ENCODE peak calls at places on chromosome 9, in nine cellular contexts. A, P, E, J, G, N, H, V and L are unnamed samples.

GRCh38 chr9:89281106-89281505 is 29.9 kb upstream of the CKS2 start:
- DNase-seq in A (no peak), P (no peak), E (no peak), J (no peak), G (no peak), N (no peak), H (no peak), V (no peak), L (no peak)

GRCh38 chr9:127445851-127446719 is 5.1 kb downstream of the RPL12 start:
- DNase-seq in A (no peak), P (no peak), E (no peak), J (peak), G (no peak), N (no peak), H (no peak), V (no peak), L (no peak)

GRCh38 chr9:135070964-135071735 is 16.3 kb upstream of the OLFM1 start:
- DNase-seq in A (no peak), P (no peak), E (no peak), J (no peak), G (no peak), N (no peak), H (no peak), V (no peak), L (peak)

GRCh38 chr9:15423328-15423985 is 781 bp downstream of the SNAPC3 start:
- DNase-seq in A (no peak), P (no peak), E (no peak), J (no peak), G (no peak), N (peak), H (no peak), V (peak), L (no peak)

GRCh38 chr9:94692601-94693000 is 33.9 kb upstream of the AOPEP start:
- DNase-seq in A (no peak), P (peak), E (no peak), J (no peak), G (no peak), N (no peak), H (no peak), V (no peak), L (no peak)

GRCh38 chr9:35114113-35114847 is 1.4 kb downstream of the ATOSB start:
- DNase-seq in A (peak), P (no peak), E (peak), J (peak), G (peak), N (peak), H (peak), V (peak), L (peak)

GRCh38 chr9:76512826-76513225 is 53.8 kb downstream of the GCNT1 start:
- DNase-seq in A (no peak), P (no peak), E (no peak), J (no peak), G (no peak), N (no peak), H (no peak), V (peak), L (no peak)

GRCh38 chr9:114532561-114533237 is 27.4 kb upstream of the WHRN start:
- DNase-seq in A (no peak), P (no peak), E (no peak), J (no peak), G (no peak), N (no peak), H (no peak), V (no peak), L (no peak)

GRCh38 chr9:113278840-113279239 is 3.4 kb downstream of the PRPF4 start:
- DNase-seq in A (no peak), P (no peak), E (no peak), J (no peak), G (no peak), N (no peak), H (no peak), V (no peak), L (no peak)